ENCODE peak calls at places on chromosomes 1 and 21, in seven cellular contexts. X, F, H, Q, C, P and O are unnamed samples.

GRCh38 chr1:227939791-227940771 is 7.7 kb downstream of the WNT9A start:
- DNase-seq in X (no peak), F (no peak), H (no peak), Q (no peak), C (peak; percentile 36), P (no peak), O (no peak)

GRCh38 chr1:242132446-242132845 is 133.5 kb upstream of the MAP1LC3C start:
- DNase-seq in X (no peak), F (no peak), H (no peak), Q (no peak), C (no peak), P (no peak), O (no peak)

GRCh38 chr21:42209801-42210479 is 9.0 kb upstream of the ABCG1 start:
- DNase-seq in X (no peak), F (no peak), H (no peak), Q (no peak), C (no peak), P (peak; percentile 38), O (no peak)

GRCh38 chr1:194069168-194069830 is 882.9 kb upstream of the B3GALT2 start:
- DNase-seq in X (peak; percentile 9), F (no peak), H (no peak), Q (no peak), C (no peak), P (no peak), O (no peak)

GRCh38 chr1:245779797-245780529 is 625.2 kb downstream of the KIF26B start:
- DNase-seq in X (no peak), F (no peak), H (no peak), Q (no peak), C (no peak), P (no peak), O (no peak)

GRCh38 chr1:243594455-243594854 is 255.6 kb downstream of the AKT3 start:
- DNase-seq in X (no peak), F (no peak), H (no peak), Q (no peak), C (no peak), P (no peak), O (no peak)

GRCh38 chr1:10378071-10378841 is 20.6 kb upstream of the PGD start:
- DNase-seq in X (peak; percentile 53), F (peak; percentile 27), H (peak; percentile 9), Q (no peak), C (no peak), P (peak; percentile 79), O (no peak)

GRCh38 chr21:42845296-42845965 is 33.9 kb downstream of the WDR4 start:
- DNase-seq in X (no peak), F (no peak), H (no peak), Q (no peak), C (no peak), P (no peak), O (peak; percentile 57)

GRCh38 chr21:37348664-37349063 is 17.9 kb upstream of the DYRK1A start:
- DNase-seq in X (no peak), F (peak; percentile 64), H (no peak), Q (no peak), C (no peak), P (no peak), O (no peak)

GRCh38 chr1:40315795-40316594 is 1.1 kb downstream of the COL9A2 start:
- DNase-seq in X (no peak), F (peak; percentile 58), H (no peak), Q (no peak), C (no peak), P (no peak), O (peak; percentile 65)

GRCh38 chr1:196450143-196450911 is 157.9 kb downstream of the KCNT2 start:
- DNase-seq in X (no peak), F (peak; percentile 9), H (no peak), Q (no peak), C (no peak), P (no peak), O (no peak)

GRCh38 chr1:11566042-11566825 is 87.3 kb downstream of the DISP3 start:
- DNase-seq in X (no peak), F (no peak), H (no peak), Q (no peak), C (no peak), P (no peak), O (no peak)

GRCh38 chr1:72397786-72398185 is 115.4 kb upstream of the NEGR1 start:
- DNase-seq in X (no peak), F (no peak), H (no peak), Q (no peak), C (no peak), P (no peak), O (no peak)

GRCh38 chr1:214331827-214332423 is 51.0 kb downstream of the SMYD2 start:
- DNase-seq in X (peak; percentile 23), F (peak; percentile 79), H (peak; percentile 12), Q (peak; percentile 64), C (peak; percentile 63), P (peak; percentile 69), O (peak; percentile 34)

GRCh38 chr1:85940621-85941306 is 215.8 kb downstream of the COL24A1 start:
- DNase-seq in X (no peak), F (no peak), H (no peak), Q (no peak), C (no peak), P (no peak), O (no peak)

GRCh38 chr1:29441916-29442668 is 205.8 kb downstream of the PTPRU start:
- DNase-seq in X (no peak), F (no peak), H (no peak), Q (no peak), C (no peak), P (no peak), O (no peak)

GRCh38 chr1:146007048-146007784 is 10.8 kb upstream of the TXNIP start:
- DNase-seq in X (no peak), F (peak; percentile 87), H (no peak), Q (peak; percentile 77), C (peak; percentile 66), P (peak; percentile 80), O (peak; percentile 85)

GRCh38 chr1:33608825-33609400 is 136.5 kb downstream of the ZSCAN20 start:
- DNase-seq in X (no peak), F (no peak), H (no peak), Q (no peak), C (no peak), P (no peak), O (no peak)

GRCh38 chr21:15414057-15414456 is 315.7 kb upstream of the USP25 start:
- DNase-seq in X (no peak), F (no peak), H (no peak), Q (no peak), C (no peak), P (no peak), O (no peak)

GRCh38 chr1:16286122-16286521 is 49.1 kb upstream of the CPLANE2 start:
- DNase-seq in X (no peak), F (no peak), H (no peak), Q (no peak), C (no peak), P (no peak), O (no peak)

GRCh38 chr1:12477936-12478611 is 139.9 kb downstream of the DHRS3 start:
- DNase-seq in X (peak; percentile 81), F (peak; percentile 42), H (no peak), Q (no peak), C (peak; percentile 94), P (peak; percentile 65), O (no peak)

GRCh38 chr1:16915627-16915973 is 6.1 kb upstream of the CROCC start:
- DNase-seq in X (no peak), F (peak; percentile 65), H (peak; percentile 30), Q (no peak), C (no peak), P (no peak), O (no peak)

GRCh38 chr1:228368801-228369607 is 37.6 kb downstream of the TRIM11 start:
- DNase-seq in X (peak; percentile 40), F (no peak), H (no peak), Q (no peak), C (no peak), P (no peak), O (no peak)

GRCh38 chr1:193543259-193543658 is 356.8 kb upstream of the B3GALT2 start:
- DNase-seq in X (no peak), F (no peak), H (no peak), Q (no peak), C (no peak), P (no peak), O (no peak)

GRCh38 chr1:15252547-15252835 is 5.5 kb downstream of the FHAD1 start:
- DNase-seq in X (no peak), F (no peak), H (no peak), Q (no peak), C (no peak), P (no peak), O (no peak)

GRCh38 chr1:234408757-234409156 is 35.5 kb downstream of the COA6 start:
- DNase-seq in X (no peak), F (no peak), H (no peak), Q (peak; percentile 48), C (no peak), P (no peak), O (no peak)

GRCh38 chr1:3841491-3841890 is 15.5 kb downstream of the CEP104 start:
- DNase-seq in X (no peak), F (no peak), H (no peak), Q (no peak), C (no peak), P (no peak), O (no peak)

GRCh38 chr1:245652660-245653427 is 498.1 kb downstream of the KIF26B start:
- DNase-seq in X (no peak), F (no peak), H (no peak), Q (no peak), C (no peak), P (no peak), O (no peak)

GRCh38 chr1:18481190-18481920 is 625 bp downstream of the KLHDC7A start:
- DNase-seq in X (no peak), F (no peak), H (no peak), Q (no peak), C (no peak), P (no peak), O (no peak)

GRCh38 chr1:28602536-28603439 is 10.7 kb downstream of the RAB42 start:
- DNase-seq in X (no peak), F (peak; percentile 90), H (peak; percentile 26), Q (no peak), C (peak; percentile 65), P (peak; percentile 73), O (peak; percentile 76)

GRCh38 chr1:111725192-111725591 is 14.0 kb downstream of the INKA2 start:
- DNase-seq in X (peak; percentile 58), F (no peak), H (no peak), Q (no peak), C (no peak), P (no peak), O (peak; percentile 34)

GRCh38 chr1:239545466-239545865 is 159.1 kb downstream of the CHRM3 start:
- DNase-seq in X (no peak), F (no peak), H (no peak), Q (no peak), C (no peak), P (no peak), O (no peak)